ENCODE peak calls at places on chromosomes 11 and 22, in ten cellular contexts. K is mucosa of descending colon; Z is GM19239; I is NCI-H1436; F is NB4; M is C1 segment of cervical spinal cord; T is astrocyte of the spinal cord; D is non-pigmented ciliary epithelial cell; S is AG08396; C is CD4-positive, alpha-beta T cell. R is an unnamed sample.

GRCh38 chr11:19320764-19321163 is 80.0 kb upstream of the E2F8 start:
- DNase-seq in M (no peak), S (no peak), F (no peak), Z (no peak), T (no peak), C (no peak), D (no peak), K (no peak), I (no peak), R (no peak)

GRCh38 chr11:133800666-133801065 is 44.6 kb downstream of the SPATA19 start:
- DNase-seq in Z (no peak), I (no peak), M (no peak), D (no peak), K (no peak), S (no peak), C (no peak), T (no peak), F (no peak), R (no peak)

GRCh38 chr11:86047275-86047991 is 21.5 kb downstream of the PICALM start:
- DNase-seq in I (no peak), K (no peak), S (no peak), D (no peak), T (no peak), C (no peak), F (peak), Z (no peak), M (no peak), R (no peak)

GRCh38 chr11:73787051-73787642 is 527 bp upstream of the MRPL48 start:
- DNase-seq in M (no peak), K (peak), T (no peak), D (no peak), I (no peak), F (no peak), Z (no peak), C (no peak), S (no peak), R (no peak)

GRCh38 chr11:76962583-76963416 is 71.4 kb upstream of the B3GNT6 start:
- DNase-seq in T (no peak), F (peak), M (no peak), Z (peak), K (peak), C (no peak), S (no peak), I (no peak), D (no peak), R (no peak)

GRCh38 chr22:19125011-19125410 is 2.8 kb upstream of the DGCR2 start:
- DNase-seq in T (no peak), F (no peak), M (no peak), C (no peak), S (no peak), K (no peak), I (no peak), Z (no peak), D (no peak), R (no peak)

GRCh38 chr11:123429336-123429735 is 733 bp upstream of the GRAMD1B start:
- DNase-seq in M (no peak), F (no peak), C (no peak), D (peak), Z (no peak), S (peak), T (peak), I (no peak), K (no peak), R (no peak)

GRCh38 chr11:27385245-27385644 is 22.2 kb upstream of the CCDC34 start:
- DNase-seq in S (peak), C (no peak), K (no peak), I (no peak), Z (no peak), T (peak), F (no peak), M (no peak), D (peak), R (no peak)

GRCh38 chr11:15107730-15108515 is 6.8 kb upstream of the INSC start:
- DNase-seq in I (no peak), D (no peak), Z (peak), M (no peak), F (no peak), S (no peak), K (no peak), T (peak), C (no peak), R (no peak)

GRCh38 chr11:111526501-111526900 is 11.9 kb downstream of the HOATZ start:
- DNase-seq in K (no peak), C (no peak), F (no peak), M (no peak), I (no peak), T (peak), S (peak), Z (no peak), D (peak), R (peak)

GRCh38 chr11:19557185-19557584 is 155.5 kb upstream of the NAV2 start:
- DNase-seq in C (no peak), D (no peak), F (no peak), Z (no peak), S (no peak), I (no peak), K (no peak), T (no peak), M (no peak), R (no peak)

GRCh38 chr22:45903355-45904149 is 73.4 kb downstream of the WNT7B start:
- DNase-seq in D (no peak), K (peak), M (no peak), Z (no peak), S (peak), C (no peak), T (peak), I (no peak), F (peak), R (no peak)

GRCh38 chr22:20952544-20953341 is 14.3 kb upstream of the AIFM3 start:
- DNase-seq in M (no peak), F (no peak), D (no peak), I (no peak), C (no peak), T (no peak), K (peak), Z (no peak), S (no peak), R (no peak)

GRCh38 chr11:48116843-48117242 is 99.8 kb upstream of the OR4B1 start:
- DNase-seq in I (no peak), Z (no peak), D (no peak), K (no peak), T (no peak), C (no peak), S (no peak), M (no peak), F (peak), R (no peak)

GRCh38 chr22:40533712-40534378 is 102.7 kb downstream of the MRTFA start:
- DNase-seq in C (peak), S (peak), I (no peak), F (peak), K (peak), T (peak), Z (peak), D (peak), M (no peak), R (peak)

GRCh38 chr22:24002272-24002671 is 3.0 kb downstream of the GSTT4 start:
- DNase-seq in M (no peak), K (no peak), F (no peak), T (no peak), C (no peak), I (no peak), D (no peak), Z (no peak), S (no peak), R (no peak)

GRCh38 chr22:45064313-45065268 is 54.8 kb upstream of the PHF21B start:
- DNase-seq in Z (no peak), S (peak), M (no peak), C (no peak), D (peak), I (no peak), K (no peak), T (peak), F (peak), R (peak)

GRCh38 chr22:48745842-48746788 is 1081.6 kb downstream of the BRD1 start:
- DNase-seq in F (no peak), I (no peak), S (no peak), T (no peak), C (peak), M (no peak), D (no peak), K (no peak), Z (no peak), R (no peak)

GRCh38 chr22:22479999-22480532 is 28.5 kb downstream of the ZNF280B start:
- DNase-seq in C (no peak), Z (no peak), K (no peak), I (no peak), S (no peak), F (no peak), T (peak), M (no peak), D (no peak), R (no peak)

GRCh38 chr11:19392321-19392720 is 151.6 kb upstream of the E2F8 start:
- DNase-seq in I (no peak), M (no peak), S (no peak), D (no peak), T (no peak), K (no peak), C (no peak), Z (no peak), F (no peak), R (no peak)

GRCh38 chr11:69831985-69832384 is 12.8 kb upstream of the FGF3 start:
- DNase-seq in F (no peak), D (no peak), T (no peak), I (no peak), M (no peak), C (no peak), S (no peak), K (no peak), Z (no peak), R (no peak)

GRCh38 chr11:94315664-94316063 is 11.3 kb downstream of the IZUMO1R start:
- DNase-seq in Z (no peak), K (no peak), F (no peak), I (no peak), T (no peak), M (no peak), S (no peak), C (no peak), D (peak), R (no peak)

GRCh38 chr11:129888451-129888850 is 6.9 kb downstream of the NFRKB start:
- DNase-seq in T (no peak), M (no peak), K (no peak), F (no peak), S (no peak), C (no peak), Z (no peak), D (no peak), I (no peak), R (no peak)

GRCh38 chr11:132999031-132999430 is 533.3 kb downstream of the OPCML start:
- DNase-seq in Z (no peak), S (no peak), M (no peak), K (no peak), I (no peak), T (no peak), C (no peak), D (no peak), F (no peak), R (no peak)

GRCh38 chr11:44374001-44374400 is 64.1 kb upstream of the ALX4 start:
- DNase-seq in K (no peak), F (no peak), M (no peak), Z (no peak), S (no peak), I (no peak), D (no peak), C (no peak), T (no peak), R (no peak)

GRCh38 chr11:75867778-75868374 is 52.9 kb downstream of the UVRAG start:
- DNase-seq in D (no peak), T (peak), K (peak), F (peak), I (peak), Z (no peak), S (peak), C (no peak), M (no peak), R (peak)

GRCh38 chr11:120608760-120609211 is 97.2 kb downstream of the GRIK4 start:
- DNase-seq in S (peak), M (no peak), K (peak), C (no peak), T (no peak), I (no peak), F (peak), D (no peak), Z (no peak), R (no peak)

GRCh38 chr11:269146-269890 is 8.9 kb upstream of the NLRP6 start:
- DNase-seq in S (no peak), I (no peak), F (peak), K (peak), D (no peak), T (no peak), Z (no peak), M (no peak), C (peak), R (peak)

GRCh38 chr11:35796542-35796941 is 134.0 kb downstream of the TRIM44 start:
- DNase-seq in M (no peak), S (no peak), I (no peak), Z (no peak), F (no peak), T (peak), C (no peak), D (no peak), K (no peak), R (no peak)

R was measured in naive thymus-derived CD8-positive, alpha-beta T cell.